ENCODE peak calls at places on chromosomes 16 and 17, in eight cellular contexts. Q, X, T, U, W, S, I and N are unnamed samples.

GRCh38 chr17:9226794-9227135 is 205.5 kb downstream of the NTN1 start:
- DNase-seq in Q (no peak), X (peak), T (no peak), U (no peak), W (no peak), S (no peak), I (no peak), N (no peak)

GRCh38 chr17:28937044-28937729 is 14.1 kb downstream of the PHF12 start:
- DNase-seq in Q (no peak), X (no peak), T (no peak), U (peak), W (peak), S (no peak), I (no peak), N (no peak)

GRCh38 chr16:21156767-21157467 is 1.6 kb upstream of the LDAF1 start:
- DNase-seq in Q (peak), X (no peak), T (peak), U (peak), W (peak), S (peak), I (no peak), N (no peak)

GRCh38 chr17:60664022-60664421 is 13.6 kb upstream of the BCAS3 start:
- DNase-seq in Q (no peak), X (no peak), T (no peak), U (peak), W (no peak), S (no peak), I (no peak), N (no peak)

GRCh38 chr17:43211480-43212402 is at the start of gene TMEM106A:
- DNase-seq in Q (peak), X (peak), T (peak), U (peak), W (peak), S (no peak), I (peak), N (peak)

GRCh38 chr16:82329504-82330192 is 159.6 kb upstream of the MPHOSPH6 start:
- DNase-seq in Q (no peak), X (no peak), T (no peak), U (no peak), W (peak), S (peak), I (no peak), N (no peak)

GRCh38 chr17:68143425-68143824 is 104.4 kb upstream of the AMZ2 start:
- DNase-seq in Q (no peak), X (no peak), T (no peak), U (no peak), W (no peak), S (no peak), I (no peak), N (no peak)

GRCh38 chr16:71376465-71377157 is 18.1 kb downstream of the CALB2 start:
- DNase-seq in Q (no peak), X (no peak), T (no peak), U (no peak), W (no peak), S (no peak), I (no peak), N (no peak)

GRCh38 chr17:2398655-2399571 is 1.9 kb downstream of the MNT start:
- DNase-seq in Q (peak), X (peak), T (peak), U (peak), W (peak), S (peak), I (no peak), N (peak)

GRCh38 chr16:85612191-85612800 is 826 bp upstream of the GSE1 start:
- DNase-seq in Q (peak), X (peak), T (peak), U (peak), W (no peak), S (peak), I (no peak), N (no peak)

GRCh38 chr16:31700530-31701388 is 172.8 kb upstream of the ZNF267 start:
- DNase-seq in Q (peak), X (peak), T (no peak), U (peak), W (peak), S (no peak), I (peak), N (peak)

GRCh38 chr16:86258713-86259112 is 251.6 kb upstream of the FOXF1 start:
- DNase-seq in Q (no peak), X (no peak), T (no peak), U (no peak), W (no peak), S (no peak), I (no peak), N (no peak)

GRCh38 chr17:178292-179065 is 3.0 kb downstream of the DOC2B start:
- DNase-seq in Q (no peak), X (peak), T (no peak), U (no peak), W (no peak), S (no peak), I (no peak), N (no peak)

GRCh38 chr17:5502552-5502951 is 16.2 kb downstream of the MIS12 start:
- DNase-seq in Q (no peak), X (no peak), T (no peak), U (no peak), W (no peak), S (no peak), I (no peak), N (no peak)

GRCh38 chr16:79334127-79334526 is 266.4 kb downstream of the MAF start:
- DNase-seq in Q (no peak), X (no peak), T (no peak), U (no peak), W (no peak), S (no peak), I (no peak), N (peak)

GRCh38 chr16:70705056-70705455 is 19.2 kb upstream of the MTSS2 start:
- DNase-seq in Q (no peak), X (no peak), T (no peak), U (no peak), W (no peak), S (no peak), I (no peak), N (no peak)

GRCh38 chr17:79626156-79626890 is 15.5 kb upstream of the RBFOX3 start:
- DNase-seq in Q (no peak), X (no peak), T (no peak), U (no peak), W (no peak), S (no peak), I (no peak), N (no peak)

GRCh38 chr17:62572488-62573469 is 54.7 kb upstream of the MRC2 start:
- DNase-seq in Q (no peak), X (no peak), T (no peak), U (no peak), W (no peak), S (no peak), I (no peak), N (peak)

GRCh38 chr17:13594762-13595697 is 6.7 kb downstream of the HS3ST3A1 start:
- DNase-seq in Q (peak), X (peak), T (peak), U (peak), W (peak), S (peak), I (peak), N (peak)

GRCh38 chr16:82414476-82414875 is 212.3 kb upstream of the CDH13 start:
- DNase-seq in Q (no peak), X (no peak), T (no peak), U (no peak), W (no peak), S (no peak), I (no peak), N (no peak)

GRCh38 chr17:64001091-64001579 is 3.0 kb downstream of the PRR29 start:
- DNase-seq in Q (no peak), X (peak), T (no peak), U (no peak), W (no peak), S (no peak), I (no peak), N (no peak)

GRCh38 chr17:29376667-29377268 is 13.4 kb upstream of the TAOK1 start:
- DNase-seq in Q (peak), X (no peak), T (peak), U (peak), W (peak), S (no peak), I (no peak), N (no peak)

GRCh38 chr16:66853261-66854139 is 9.3 kb downstream of the CA7 start:
- DNase-seq in Q (no peak), X (no peak), T (no peak), U (no peak), W (no peak), S (no peak), I (no peak), N (no peak)

GRCh38 chr17:2854662-2855061 is 58.4 kb downstream of the RAP1GAP2 start:
- DNase-seq in Q (peak), X (no peak), T (peak), U (no peak), W (no peak), S (no peak), I (no peak), N (no peak)

GRCh38 chr16:89048871-89049422 is 44.7 kb upstream of the ACSF3 start:
- DNase-seq in Q (no peak), X (peak), T (no peak), U (no peak), W (no peak), S (no peak), I (no peak), N (no peak)

GRCh38 chr17:31820691-31821435 is 38.2 kb downstream of the COPRS start:
- DNase-seq in Q (no peak), X (no peak), T (no peak), U (peak), W (no peak), S (no peak), I (no peak), N (no peak)

GRCh38 chr16:87327798-87328495 is 10.8 kb upstream of the C16orf95 start:
- DNase-seq in Q (no peak), X (peak), T (no peak), U (no peak), W (no peak), S (no peak), I (no peak), N (no peak)

GRCh38 chr16:1082266-1082951 is 9.9 kb downstream of the SSTR5 start:
- DNase-seq in Q (peak), X (no peak), T (peak), U (no peak), W (no peak), S (no peak), I (no peak), N (no peak)

GRCh38 chr16:695355-696089 is 5.3 kb upstream of the WDR24 start:
- DNase-seq in Q (peak), X (no peak), T (peak), U (no peak), W (no peak), S (peak), I (peak), N (peak)

GRCh38 chr17:43791589-43791988 is 11.4 kb downstream of the CFAP97D1 start:
- DNase-seq in Q (peak), X (no peak), T (peak), U (peak), W (no peak), S (peak), I (no peak), N (no peak)

GRCh38 chr17:28225271-28225670 is 93.7 kb upstream of the TMEM97 start:
- DNase-seq in Q (no peak), X (no peak), T (no peak), U (no peak), W (no peak), S (no peak), I (no peak), N (no peak)

GRCh38 chr16:3282103-3282746 is 1.1 kb upstream of the ZNF263 start:
- DNase-seq in Q (peak), X (no peak), T (no peak), U (no peak), W (no peak), S (peak), I (no peak), N (no peak)

GRCh38 chr17:65174974-65175373 is 37.8 kb downstream of the RGS9 start:
- DNase-seq in Q (no peak), X (no peak), T (no peak), U (no peak), W (no peak), S (no peak), I (no peak), N (no peak)

GRCh38 chr17:1322014-1322428 is 42.6 kb downstream of the TRARG1 start:
- DNase-seq in Q (no peak), X (no peak), T (no peak), U (no peak), W (no peak), S (no peak), I (no peak), N (no peak)